ENCODE peak calls at places on chromosomes 2 and 18, in seven cellular contexts. I, P, E, N, R, K and Z are unnamed samples.

GRCh38 chr18:32714571-32715148 is 58.2 kb downstream of the KLHL14 start:
- DNase-seq in I (peak), P (peak), E (peak), N (peak), R (peak), K (no peak), Z (no peak)

GRCh38 chr2:185793532-185794073 is 55.0 kb downstream of the FSIP2 start:
- DNase-seq in I (no peak), P (no peak), E (no peak), N (no peak), R (no peak), K (no peak), Z (no peak)

GRCh38 chr2:104746299-104746698 is 107.6 kb upstream of the POU3F3 start:
- DNase-seq in I (peak), P (no peak), E (no peak), N (no peak), R (no peak), K (no peak), Z (no peak)

GRCh38 chr2:105802587-105802986 is 57.9 kb downstream of the NCK2 start:
- DNase-seq in I (no peak), P (peak), E (no peak), N (no peak), R (no peak), K (peak), Z (no peak)

GRCh38 chr2:105257981-105258380 is 16.4 kb downstream of the GPR45 start:
- DNase-seq in I (no peak), P (no peak), E (no peak), N (no peak), R (peak), K (no peak), Z (no peak)

GRCh38 chr2:152508446-152508845 is 173.5 kb downstream of the FMNL2 start:
- DNase-seq in I (peak), P (no peak), E (no peak), N (no peak), R (no peak), K (no peak), Z (no peak)

GRCh38 chr18:2139676-2140075 is 431.6 kb downstream of the METTL4 start:
- DNase-seq in I (no peak), P (no peak), E (no peak), N (no peak), R (no peak), K (no peak), Z (no peak)

GRCh38 chr2:167181674-167182073 is 293.4 kb downstream of the XIRP2 start:
- DNase-seq in I (no peak), P (no peak), E (no peak), N (no peak), R (no peak), K (no peak), Z (no peak)

GRCh38 chr2:145108385-145108784 is 588.5 kb upstream of the ZEB2 start:
- DNase-seq in I (peak), P (no peak), E (no peak), N (no peak), R (no peak), K (no peak), Z (no peak)

GRCh38 chr2:221677688-221678087 is 105.6 kb upstream of the EPHA4 start:
- DNase-seq in I (no peak), P (no peak), E (no peak), N (no peak), R (no peak), K (no peak), Z (no peak)

GRCh38 chr2:85786444-85786843 is 32.7 kb downstream of the ATOH8 start:
- DNase-seq in I (no peak), P (no peak), E (no peak), N (no peak), R (no peak), K (no peak), Z (no peak)

GRCh38 chr18:10477121-10477862 is 22.9 kb downstream of the APCDD1 start:
- DNase-seq in I (no peak), P (no peak), E (no peak), N (no peak), R (no peak), K (no peak), Z (no peak)

GRCh38 chr2:112121682-112122254 is 16.4 kb upstream of the FBLN7 start:
- DNase-seq in I (peak), P (peak), E (peak), N (no peak), R (peak), K (no peak), Z (no peak)

GRCh38 chr2:53911434-53912189 is 51.8 kb upstream of the GPR75 start:
- DNase-seq in I (no peak), P (no peak), E (no peak), N (no peak), R (no peak), K (no peak), Z (no peak)

GRCh38 chr2:184554736-184555135 is 43.6 kb upstream of the ZNF804A start:
- DNase-seq in I (no peak), P (no peak), E (no peak), N (no peak), R (no peak), K (no peak), Z (peak)

GRCh38 chr2:194205568-194206227 is 1451.3 kb upstream of the SLC39A10 start:
- DNase-seq in I (no peak), P (no peak), E (no peak), N (no peak), R (no peak), K (no peak), Z (no peak)

GRCh38 chr2:65728477-65729180 is 296.2 kb upstream of the SPRED2 start:
- DNase-seq in I (no peak), P (no peak), E (no peak), N (no peak), R (peak), K (no peak), Z (no peak)

GRCh38 chr18:46793565-46793964 is 36.7 kb upstream of the ST8SIA5 start:
- DNase-seq in I (no peak), P (no peak), E (no peak), N (no peak), R (no peak), K (no peak), Z (no peak)

GRCh38 chr2:171924170-171924942 is 2.1 kb downstream of the HAT1 start:
- DNase-seq in I (no peak), P (no peak), E (no peak), N (no peak), R (peak), K (no peak), Z (no peak)

GRCh38 chr2:79200762-79201161 is 41.2 kb upstream of the REG3A start:
- DNase-seq in I (no peak), P (no peak), E (no peak), N (no peak), R (no peak), K (no peak), Z (no peak)

GRCh38 chr2:83081835-83082522 is 1377.1 kb downstream of the SUCLG1 start:
- DNase-seq in I (peak), P (no peak), E (peak), N (no peak), R (no peak), K (no peak), Z (no peak)

GRCh38 chr2:181573140-181573736 is 83.7 kb downstream of the CERKL start:
- DNase-seq in I (peak), P (peak), E (peak), N (no peak), R (peak), K (no peak), Z (no peak)

GRCh38 chr2:62881162-62881795 is 169.4 kb upstream of the OTX1 start:
- DNase-seq in I (no peak), P (no peak), E (no peak), N (no peak), R (no peak), K (no peak), Z (no peak)

GRCh38 chr18:23918395-23919032 is 96.0 kb upstream of the TTC39C start:
- DNase-seq in I (peak), P (peak), E (peak), N (no peak), R (peak), K (peak), Z (no peak)

GRCh38 chr2:12167525-12168317 is 421.3 kb downstream of the LPIN1 start:
- DNase-seq in I (peak), P (no peak), E (no peak), N (no peak), R (no peak), K (no peak), Z (no peak)

GRCh38 chr2:46780411-46780800 is 135.2 kb downstream of the MCFD2 start:
- DNase-seq in I (no peak), P (no peak), E (no peak), N (no peak), R (no peak), K (no peak), Z (no peak)

GRCh38 chr2:188949046-188949818 is 24.9 kb upstream of the COL3A1 start:
- DNase-seq in I (no peak), P (no peak), E (no peak), N (no peak), R (no peak), K (no peak), Z (no peak)

GRCh38 chr2:149065236-149065635 is 26.7 kb downstream of the LYPD6B start:
- DNase-seq in I (no peak), P (no peak), E (no peak), N (no peak), R (no peak), K (no peak), Z (no peak)

GRCh38 chr18:27030403-27030802 is 154.7 kb downstream of the CHST9 start:
- DNase-seq in I (no peak), P (no peak), E (no peak), N (no peak), R (no peak), K (no peak), Z (no peak)

GRCh38 chr2:68799615-68800400 is 65.2 kb downstream of the ARHGAP25 start:
- DNase-seq in I (peak), P (no peak), E (no peak), N (no peak), R (no peak), K (no peak), Z (peak)

GRCh38 chr2:192203876-192204275 is 9.1 kb upstream of the TMEFF2 start:
- DNase-seq in I (no peak), P (no peak), E (no peak), N (no peak), R (no peak), K (no peak), Z (no peak)

GRCh38 chr2:3608373-3609278 is 13.7 kb downstream of the COLEC11 start:
- DNase-seq in I (no peak), P (no peak), E (no peak), N (no peak), R (no peak), K (no peak), Z (no peak)

GRCh38 chr2:210913461-210913860 is 357.1 kb downstream of the CPS1 start:
- DNase-seq in I (no peak), P (no peak), E (no peak), N (no peak), R (no peak), K (no peak), Z (no peak)

GRCh38 chr2:111927723-111928122 is 29.3 kb downstream of the MERTK start:
- DNase-seq in I (no peak), P (no peak), E (no peak), N (no peak), R (no peak), K (no peak), Z (no peak)

GRCh38 chr2:16522031-16522818 is 143.4 kb downstream of the CYRIA start:
- DNase-seq in I (peak), P (no peak), E (peak), N (no peak), R (no peak), K (no peak), Z (no peak)

GRCh38 chr2:168712053-168712452 is 90.4 kb upstream of the NOSTRIN start:
- DNase-seq in I (peak), P (peak), E (no peak), N (peak), R (no peak), K (no peak), Z (no peak)